ENCODE peak calls at places on chromosomes 16 and 17, in ten cellular contexts. O is A673; S is mucosa of descending colon; K is hepatocyte; W is GM12878; M is cardiac muscle cell; I is heart right ventricle; Q is CD4-positive, alpha-beta memory T cell; A is HepG2; B is tibial artery. H is an unnamed sample.

GRCh38 chr16:35664091-35664693 is 2204.8 kb downstream of the TP53TG3F start:
- DNase-seq in O (no peak), S (no peak), K (no peak), W (no peak), M (no peak), I (no peak), Q (no peak), A (no peak), B (peak; percentile 17), H (no peak)

GRCh38 chr16:31875112-31875803 is 1.7 kb downstream of the ZNF267 start:
- DNase-seq in O (no peak), S (no peak), K (no peak), W (no peak), M (peak; percentile 54), I (no peak), Q (peak; percentile 71), A (no peak), B (no peak), H (no peak)

GRCh38 chr16:55233464-55233863 is 90.5 kb upstream of the IRX6 start:
- DNase-seq in O (no peak), S (no peak), K (no peak), W (no peak), M (no peak), I (no peak), Q (no peak), A (no peak), B (no peak), H (no peak)

GRCh38 chr17:7782237-7782636 is 51.8 kb upstream of the KDM6B start:
- DNase-seq in O (no peak), S (no peak), K (no peak), W (no peak), M (peak; percentile 60), I (no peak), Q (no peak), A (no peak), B (no peak), H (no peak)

GRCh38 chr16:1505912-1506311 is 12.8 kb downstream of the TELO2 start:
- DNase-seq in O (no peak), S (no peak), K (no peak), W (no peak), M (no peak), I (no peak), Q (no peak), A (no peak), B (no peak), H (no peak)

GRCh38 chr17:38585056-38585804 is 20.5 kb downstream of the SRCIN1 start:
- DNase-seq in O (no peak), S (no peak), K (peak; percentile 31), W (no peak), M (no peak), I (no peak), Q (no peak), A (peak; percentile 33), B (no peak), H (no peak)

GRCh38 chr17:6464446-6465041 is 20.3 kb downstream of the PIMREG start:
- DNase-seq in O (no peak), S (no peak), K (no peak), W (no peak), M (no peak), I (no peak), Q (no peak), A (no peak), B (no peak), H (no peak)

GRCh38 chr17:18981642-18982424 is 22.7 kb downstream of the FAM83G start:
- DNase-seq in O (peak; percentile 25), S (peak; percentile 95), K (peak; percentile 72), W (no peak), M (peak; percentile 57), I (no peak), Q (peak; percentile 2), A (peak; percentile 87), B (no peak), H (peak; percentile 86)

GRCh38 chr16:54657058-54657708 is 273.5 kb upstream of the IRX5 start:
- DNase-seq in O (peak; percentile 26), S (no peak), K (peak; percentile 69), W (no peak), M (peak; percentile 27), I (no peak), Q (no peak), A (no peak), B (peak; percentile 76), H (peak; percentile 97)

DNA sequence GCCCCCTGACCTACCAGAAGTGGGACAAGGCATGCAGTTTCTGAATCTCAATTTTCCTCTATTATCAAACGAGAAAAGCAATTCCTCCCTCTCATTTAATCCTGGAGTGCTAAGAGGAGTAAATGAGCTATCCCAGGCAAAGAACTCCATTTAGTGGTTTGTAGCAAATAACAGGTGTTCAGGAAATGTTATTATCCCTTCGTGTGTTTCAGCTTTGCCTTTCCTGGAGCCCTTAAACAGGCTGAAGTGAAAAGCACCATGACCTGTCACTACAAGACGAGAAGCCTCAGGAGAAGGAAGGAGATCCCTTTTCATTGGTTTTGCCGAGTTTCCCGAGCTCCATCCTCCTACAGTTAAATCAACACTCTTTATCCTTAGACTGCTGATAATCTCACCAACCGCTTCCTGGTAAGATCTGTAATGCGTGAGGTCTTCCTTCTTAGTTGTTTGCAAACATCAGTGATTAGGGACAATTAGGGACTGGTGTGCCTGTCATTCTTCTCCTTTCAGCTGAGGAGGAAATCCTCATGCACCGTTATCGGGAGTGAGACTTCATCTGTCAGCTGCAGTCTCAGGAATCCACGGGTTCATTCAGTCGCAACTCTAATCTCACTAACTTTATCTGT is 30.8 kb upstream of the MYOCD start:
- DNase-seq in O (no peak), S (no peak), K (no peak), W (no peak), M (peak; percentile 9), I (no peak), Q (no peak), A (no peak), B (no peak), H (no peak)
- H3K4me3 ChIP-seq in O (no peak overlapping the region), S (no peak overlapping the region), K (no peak overlapping the region), W (no peak overlapping the region), M (no peak overlapping the region), I (no peak overlapping the region), Q (no peak overlapping the region), A (no peak overlapping the region), B (no peak overlapping the region), H (no peak overlapping the region)

DNA sequence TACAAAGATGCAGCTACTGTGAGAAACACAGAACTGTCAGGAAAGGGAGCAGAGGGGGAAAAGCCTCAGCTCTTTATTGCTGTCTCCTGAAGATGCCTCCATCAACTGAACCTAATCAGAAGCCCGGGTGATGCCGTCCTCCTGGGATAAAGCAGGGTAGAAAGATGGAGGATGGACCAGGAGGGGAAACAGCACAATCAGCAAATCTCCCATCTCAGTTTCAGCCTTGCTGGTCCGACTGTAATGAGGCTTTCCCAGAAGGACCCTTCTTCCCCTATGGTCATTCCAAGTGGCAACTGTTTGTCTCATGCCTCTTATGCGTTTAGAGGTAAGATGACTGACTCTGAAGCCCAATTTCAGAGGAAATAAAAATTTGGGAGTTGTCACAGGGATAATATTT is 24.3 kb downstream of the ZFP1 start:
- DNase-seq in O (no peak), S (no peak), K (no peak), W (no peak), M (no peak), I (no peak), Q (no peak), A (no peak), B (no peak), H (no peak)
- H3K9me3 ChIP-seq in O (peaks cover 89% of the 10 kb centered on the region), S (peaks cover 83% of the 10 kb centered on the region), K (peaks cover 47% of the 10 kb centered on the region), W (peaks cover 48% of the 10 kb centered on the region), M (peaks cover 13% of the 10 kb centered on the region), I (peaks cover 37% of the 10 kb centered on the region), Q (peaks cover 10% of the 10 kb centered on the region), A (peaks cover 84% of the 10 kb centered on the region), B (peaks cover 76% of the 10 kb centered on the region), H (peaks cover 8% of the 10 kb centered on the region)

GRCh38 chr16:27547851-27548250 is 1.9 kb downstream of the GTF3C1 start:
- DNase-seq in O (no peak), S (no peak), K (no peak), W (no peak), M (no peak), I (no peak), Q (no peak), A (no peak), B (no peak), H (no peak)

GRCh38 chr16:27549607-27549856 is 181 bp downstream of the GTF3C1 start:
- DNase-seq in O (no peak), S (no peak), K (no peak), W (no peak), M (no peak), I (no peak), Q (no peak), A (no peak), B (no peak), H (no peak)

GRCh38 chr16:27543801-27544200 is 5.9 kb downstream of the GTF3C1 start:
- DNase-seq in O (no peak), S (no peak), K (no peak), W (no peak), M (no peak), I (no peak), Q (no peak), A (no peak), B (no peak), H (no peak)

GRCh38 chr16:27547134-27547533 is 2.6 kb downstream of the GTF3C1 start:
- DNase-seq in O (peak; percentile 73), S (no peak), K (peak; percentile 55), W (no peak), M (peak; percentile 86), I (no peak), Q (no peak), A (no peak), B (no peak), H (peak; percentile 29)

DNA sequence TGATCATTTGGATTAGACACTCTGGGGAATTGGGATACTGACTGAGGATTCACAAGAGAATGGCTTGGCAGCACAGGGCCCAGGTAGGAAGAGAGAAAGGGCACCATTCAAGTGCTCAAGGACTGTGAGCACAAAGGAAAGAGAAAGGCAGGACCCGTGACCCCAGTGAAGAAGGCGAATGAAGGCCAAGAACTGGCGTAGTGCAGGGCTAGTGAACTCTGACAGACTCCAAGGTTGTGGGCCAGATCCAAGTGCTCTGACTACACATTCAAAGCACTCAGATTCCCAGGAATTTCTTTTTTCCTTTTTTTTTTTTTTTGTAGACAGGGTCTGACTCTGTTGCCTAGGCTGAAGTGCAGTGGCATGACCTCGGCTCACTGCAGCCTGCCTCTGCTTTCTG is 5.0 kb downstream of the GTF3C1 start:
- DNase-seq in O (no peak), S (no peak), K (no peak), W (no peak), M (no peak), I (no peak), Q (no peak), A (no peak), B (no peak), H (no peak)
- H3K36me3 ChIP-seq in O (peaks cover 50% of the 10 kb centered on the region), S (peaks cover 25% of the 10 kb centered on the region), K (no peaks in the 10 kb centered on the region), W (peaks cover 15% of the 10 kb centered on the region), M (peaks cover 47% of the 10 kb centered on the region), I (peaks cover 68% of the 10 kb centered on the region), Q (peaks cover 61% of the 10 kb centered on the region), A (peaks cover 63% of the 10 kb centered on the region), B (peaks cover 62% of the 10 kb centered on the region), H (peaks cover 85% of the 10 kb centered on the region)

DNA sequence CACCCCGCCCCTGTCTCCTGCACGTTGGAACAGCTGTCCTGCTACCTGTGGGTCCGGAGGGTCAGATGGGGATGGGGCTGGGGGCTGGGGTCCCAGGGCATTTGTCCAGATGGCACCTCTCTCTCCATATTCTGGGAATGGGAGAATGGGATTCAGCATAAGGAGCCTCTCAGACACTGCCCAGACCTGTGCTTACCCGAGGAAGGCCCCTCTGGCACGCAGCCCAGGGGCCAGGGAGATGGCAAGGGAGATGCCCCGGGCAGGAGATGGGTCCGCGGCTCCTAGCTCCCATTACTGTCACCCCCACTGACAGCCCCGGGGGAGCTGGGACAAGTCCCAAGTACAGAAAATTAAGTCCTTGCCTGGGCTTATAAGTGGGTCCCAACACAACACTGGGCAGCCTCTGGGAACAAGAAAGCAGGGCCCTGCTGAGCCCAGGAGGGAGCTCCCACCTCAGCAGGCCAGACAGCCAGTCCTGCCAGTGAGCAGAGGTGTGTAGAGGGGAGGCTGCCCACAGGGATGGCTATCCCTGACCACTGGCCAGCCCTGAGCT is 1.8 kb downstream of the VASN start:
- DNase-seq in O (no peak), S (no peak), K (no peak), W (no peak), M (no peak), I (no peak), Q (no peak), A (no peak), B (peak; percentile 75), H (peak; percentile 81)
- H3K4me3 ChIP-seq in O (peak overlapping the region; percentile 68), S (no peak overlapping the region), K (peak overlapping the region; percentile 34), W (no peak overlapping the region), M (peak overlapping the region; percentile 75), I (peak overlapping the region; percentile 70), Q (no peak overlapping the region), A (peak overlapping the region; percentile 76), B (peak overlapping the region; percentile 61), H (peak overlapping the region; percentile 74)